ENCODE peak calls at places on chromosome 9, in nine cellular contexts. One of them, this sample, is unnamed. For H3K36me3, the result is how much of the 10 kb centered on the place peaks cover.

GRCh38 chr9:129954868-129955550 is 88.0 kb downstream of the FNBP1 start:
- DNase-seq in heart left ventricle: no peak
- DNase-seq in iPS DF 6.9: no peak
- DNase-seq in cardiac muscle cell: no peak
- DNase-seq in adipocyte: peak
- DNase-seq in GM12878: no peak
- DNase-seq in body of pancreas: no peak
- DNase-seq in upper lobe of left lung: peak
- DNase-seq in CD8-positive, alpha-beta memory T cell: no peak
- DNase-seq in this sample: no peak

GRCh38 chr9:35910613-35911488 is 1.6 kb downstream of the SPAAR start:
- DNase-seq in heart left ventricle: peak
- DNase-seq in iPS DF 6.9: no peak
- DNase-seq in cardiac muscle cell: peak
- DNase-seq in adipocyte: peak
- DNase-seq in GM12878: no peak
- DNase-seq in body of pancreas: peak
- DNase-seq in upper lobe of left lung: peak
- DNase-seq in CD8-positive, alpha-beta memory T cell: no peak
- DNase-seq in this sample: peak

GRCh38 chr9:127568618-127568970 is 43.5 kb upstream of the STXBP1 start:
- DNase-seq in heart left ventricle: no peak
- DNase-seq in iPS DF 6.9: no peak
- DNase-seq in cardiac muscle cell: no peak
- DNase-seq in adipocyte: no peak
- DNase-seq in GM12878: no peak
- DNase-seq in body of pancreas: no peak
- DNase-seq in upper lobe of left lung: no peak
- DNase-seq in CD8-positive, alpha-beta memory T cell: no peak
- DNase-seq in this sample: no peak

GRCh38 chr9:94623253-94623652 is 16.1 kb downstream of the FBP1 start:
- DNase-seq in heart left ventricle: no peak
- DNase-seq in iPS DF 6.9: no peak
- DNase-seq in cardiac muscle cell: peak
- DNase-seq in adipocyte: peak
- DNase-seq in GM12878: no peak
- DNase-seq in body of pancreas: peak
- DNase-seq in upper lobe of left lung: peak
- DNase-seq in CD8-positive, alpha-beta memory T cell: no peak
- DNase-seq in this sample: peak

GRCh38 chr9:97807681-97808080 is 45.3 kb upstream of the FOXE1 start:
- DNase-seq in heart left ventricle: no peak
- DNase-seq in iPS DF 6.9: no peak
- DNase-seq in cardiac muscle cell: no peak
- DNase-seq in adipocyte: no peak
- DNase-seq in GM12878: no peak
- DNase-seq in body of pancreas: no peak
- DNase-seq in upper lobe of left lung: no peak
- DNase-seq in CD8-positive, alpha-beta memory T cell: no peak
- DNase-seq in this sample: no peak

GRCh38 chr9:76466299-76466605 is 7.3 kb downstream of the GCNT1 start:
- DNase-seq in heart left ventricle: no peak
- DNase-seq in iPS DF 6.9: no peak
- DNase-seq in cardiac muscle cell: no peak
- DNase-seq in adipocyte: no peak
- DNase-seq in GM12878: no peak
- DNase-seq in body of pancreas: no peak
- DNase-seq in upper lobe of left lung: no peak
- DNase-seq in CD8-positive, alpha-beta memory T cell: no peak
- DNase-seq in this sample: no peak

GRCh38 chr9:129183495-129184308 is 5.6 kb upstream of the IER5L start:
- DNase-seq in heart left ventricle: no peak
- DNase-seq in iPS DF 6.9: no peak
- DNase-seq in cardiac muscle cell: no peak
- DNase-seq in adipocyte: no peak
- DNase-seq in GM12878: no peak
- DNase-seq in body of pancreas: no peak
- DNase-seq in upper lobe of left lung: no peak
- DNase-seq in CD8-positive, alpha-beta memory T cell: no peak
- DNase-seq in this sample: no peak

GRCh38 chr9:78811562-78812276 is 514.8 kb downstream of the PSAT1 start:
- DNase-seq in heart left ventricle: no peak
- DNase-seq in iPS DF 6.9: no peak
- DNase-seq in cardiac muscle cell: no peak
- DNase-seq in adipocyte: peak
- DNase-seq in GM12878: no peak
- DNase-seq in body of pancreas: no peak
- DNase-seq in upper lobe of left lung: no peak
- DNase-seq in CD8-positive, alpha-beta memory T cell: no peak
- DNase-seq in this sample: no peak

GRCh38 chr9:71036501-71036900 is 84.9 kb downstream of the TRPM3 start:
- DNase-seq in heart left ventricle: no peak
- DNase-seq in iPS DF 6.9: no peak
- DNase-seq in cardiac muscle cell: peak
- DNase-seq in adipocyte: peak
- DNase-seq in GM12878: no peak
- DNase-seq in body of pancreas: peak
- DNase-seq in upper lobe of left lung: no peak
- DNase-seq in CD8-positive, alpha-beta memory T cell: no peak
- DNase-seq in this sample: peak

GRCh38 chr9:89428901-89429890 is 68.7 kb downstream of the SEMA4D start:
- DNase-seq in heart left ventricle: no peak
- DNase-seq in iPS DF 6.9: peak
- DNase-seq in cardiac muscle cell: peak
- DNase-seq in adipocyte: no peak
- DNase-seq in GM12878: no peak
- DNase-seq in body of pancreas: no peak
- DNase-seq in upper lobe of left lung: no peak
- DNase-seq in CD8-positive, alpha-beta memory T cell: peak
- DNase-seq in this sample: peak

GRCh38 chr9:106921341-106921899 is 58.5 kb downstream of the ZNF462 start:
- DNase-seq in heart left ventricle: peak
- DNase-seq in iPS DF 6.9: no peak
- DNase-seq in cardiac muscle cell: peak
- DNase-seq in adipocyte: peak
- DNase-seq in GM12878: no peak
- DNase-seq in body of pancreas: no peak
- DNase-seq in upper lobe of left lung: peak
- DNase-seq in CD8-positive, alpha-beta memory T cell: no peak
- DNase-seq in this sample: peak

GRCh38 chr9:131447600-131447999 is 53.7 kb downstream of the PRRC2B start:
- DNase-seq in heart left ventricle: no peak
- DNase-seq in iPS DF 6.9: no peak
- DNase-seq in cardiac muscle cell: no peak
- DNase-seq in adipocyte: no peak
- DNase-seq in GM12878: no peak
- DNase-seq in body of pancreas: no peak
- DNase-seq in upper lobe of left lung: no peak
- DNase-seq in CD8-positive, alpha-beta memory T cell: no peak
- DNase-seq in this sample: no peak

GRCh38 chr9:127763918-127764384 is 14.5 kb downstream of the SH2D3C start:
- DNase-seq in heart left ventricle: peak
- DNase-seq in iPS DF 6.9: no peak
- DNase-seq in cardiac muscle cell: no peak
- DNase-seq in adipocyte: no peak
- DNase-seq in GM12878: no peak
- DNase-seq in body of pancreas: no peak
- DNase-seq in upper lobe of left lung: peak
- DNase-seq in CD8-positive, alpha-beta memory T cell: no peak
- DNase-seq in this sample: no peak

GRCh38 chr9:18437315-18438200 is 36.4 kb upstream of the ADAMTSL1 start:
- DNase-seq in heart left ventricle: peak
- DNase-seq in iPS DF 6.9: no peak
- DNase-seq in cardiac muscle cell: peak
- DNase-seq in adipocyte: peak
- DNase-seq in GM12878: no peak
- DNase-seq in body of pancreas: peak
- DNase-seq in upper lobe of left lung: peak
- DNase-seq in CD8-positive, alpha-beta memory T cell: no peak
- DNase-seq in this sample: no peak
- H3K4me3 ChIP-seq in heart left ventricle: peak
- H3K4me3 ChIP-seq in iPS DF 6.9: no peak
- H3K4me3 ChIP-seq in cardiac muscle cell: no peak
- H3K4me3 ChIP-seq in adipocyte: peak
- H3K4me3 ChIP-seq in GM12878: no peak
- H3K4me3 ChIP-seq in body of pancreas: no peak
- H3K4me3 ChIP-seq in upper lobe of left lung: peak
- H3K4me3 ChIP-seq in CD8-positive, alpha-beta memory T cell: no peak
- H3K4me3 ChIP-seq in this sample: no peak

DNA sequence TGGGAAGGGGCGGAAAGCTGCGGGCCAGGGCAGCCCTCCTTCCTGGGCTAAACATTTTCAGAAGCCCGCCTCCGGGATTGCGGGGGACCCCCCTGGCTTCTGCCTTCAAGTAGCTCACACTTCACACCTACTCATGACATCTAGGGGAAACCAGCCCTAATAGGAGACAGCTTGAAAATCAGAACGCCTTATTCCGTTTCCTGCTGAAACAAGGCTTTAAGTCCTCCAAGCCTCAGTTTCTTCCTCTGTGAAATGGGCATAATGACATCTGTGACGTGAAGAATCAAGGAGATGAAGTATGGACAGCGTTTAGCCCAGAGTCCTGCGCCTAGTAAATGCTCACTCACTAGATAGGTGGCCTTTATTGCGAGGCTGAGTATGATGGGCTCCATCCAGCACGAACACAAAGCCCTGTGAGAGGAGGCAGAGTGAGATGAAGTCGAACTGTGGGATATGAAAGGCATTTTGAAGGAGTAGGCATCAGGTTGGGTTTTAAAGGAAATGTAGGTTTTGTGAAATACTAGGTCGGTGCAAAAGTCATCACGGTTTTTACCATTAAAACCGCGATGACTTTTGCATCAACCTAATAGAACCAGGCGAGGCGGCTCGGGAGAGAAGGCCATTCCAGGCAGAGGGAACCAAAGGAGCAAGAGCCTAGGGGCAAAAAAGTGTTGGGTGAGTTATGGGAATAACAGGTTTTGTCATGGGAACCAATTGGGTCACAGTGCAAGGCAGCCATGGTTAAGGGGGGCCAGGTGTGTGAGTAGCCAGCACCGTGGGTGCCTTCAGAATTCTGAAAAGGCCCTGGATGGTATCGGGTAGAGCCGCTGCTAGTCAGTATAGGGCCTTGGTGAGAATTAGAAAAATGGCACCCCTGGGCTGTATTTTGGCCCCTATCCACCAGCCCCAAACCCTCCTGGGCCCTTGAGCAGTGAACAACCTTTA is 1.0 kb upstream of the TSC1 start:
- DNase-seq in heart left ventricle: no peak
- DNase-seq in iPS DF 6.9: no peak
- DNase-seq in cardiac muscle cell: no peak
- DNase-seq in adipocyte: no peak
- DNase-seq in GM12878: no peak
- DNase-seq in body of pancreas: no peak
- DNase-seq in upper lobe of left lung: no peak
- DNase-seq in CD8-positive, alpha-beta memory T cell: no peak
- DNase-seq in this sample: no peak
- H3K36me3 ChIP-seq in heart left ventricle: under half
- H3K36me3 ChIP-seq in iPS DF 6.9: under half
- H3K36me3 ChIP-seq in cardiac muscle cell: under half
- H3K36me3 ChIP-seq in adipocyte: under half
- H3K36me3 ChIP-seq in GM12878: under half
- H3K36me3 ChIP-seq in body of pancreas: under half
- H3K36me3 ChIP-seq in upper lobe of left lung: under half
- H3K36me3 ChIP-seq in CD8-positive, alpha-beta memory T cell: under half
- H3K36me3 ChIP-seq in this sample: under half

DNA sequence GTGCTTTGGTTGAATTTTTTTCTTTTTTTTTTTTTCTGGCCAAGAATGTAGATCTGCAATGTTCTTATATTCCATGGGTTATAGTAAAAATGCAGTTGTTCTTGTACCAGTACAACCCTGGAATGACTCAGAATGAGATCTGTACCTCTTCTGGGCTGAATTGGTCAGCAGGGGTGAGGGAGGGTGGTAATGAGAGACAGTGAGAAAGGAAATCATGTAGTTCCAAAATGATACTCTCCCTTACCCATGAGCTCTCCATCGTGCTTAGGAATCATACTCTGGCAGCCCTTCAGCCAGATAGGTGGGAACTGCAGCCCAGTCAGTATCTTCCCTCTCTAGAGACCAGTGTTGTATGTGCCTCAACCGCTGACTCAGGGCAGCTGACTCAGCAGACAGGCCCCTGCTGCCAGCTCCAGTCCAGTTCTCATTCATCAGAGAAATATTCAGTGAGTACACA is 2.1 kb upstream of the GLIS3 start:
- DNase-seq in heart left ventricle: peak
- DNase-seq in iPS DF 6.9: no peak
- DNase-seq in cardiac muscle cell: no peak
- DNase-seq in adipocyte: peak
- DNase-seq in GM12878: no peak
- DNase-seq in body of pancreas: peak
- DNase-seq in upper lobe of left lung: peak
- DNase-seq in CD8-positive, alpha-beta memory T cell: no peak
- DNase-seq in this sample: no peak
- H3K4me3 ChIP-seq in heart left ventricle: no peak
- H3K4me3 ChIP-seq in iPS DF 6.9: no peak
- H3K4me3 ChIP-seq in cardiac muscle cell: no peak
- H3K4me3 ChIP-seq in adipocyte: peak
- H3K4me3 ChIP-seq in GM12878: no peak
- H3K4me3 ChIP-seq in body of pancreas: no peak
- H3K4me3 ChIP-seq in upper lobe of left lung: no peak
- H3K4me3 ChIP-seq in CD8-positive, alpha-beta memory T cell: no peak
- H3K4me3 ChIP-seq in this sample: no peak

GRCh38 chr9:16524078-16524477 is 346.4 kb downstream of the BNC2 start:
- DNase-seq in heart left ventricle: no peak
- DNase-seq in iPS DF 6.9: no peak
- DNase-seq in cardiac muscle cell: no peak
- DNase-seq in adipocyte: no peak
- DNase-seq in GM12878: no peak
- DNase-seq in body of pancreas: no peak
- DNase-seq in upper lobe of left lung: no peak
- DNase-seq in CD8-positive, alpha-beta memory T cell: no peak
- DNase-seq in this sample: no peak
- H3K36me3 ChIP-seq in heart left ventricle: under half
- H3K36me3 ChIP-seq in iPS DF 6.9: under half
- H3K36me3 ChIP-seq in cardiac muscle cell: under half
- H3K36me3 ChIP-seq in adipocyte: under half
- H3K36me3 ChIP-seq in GM12878: under half
- H3K36me3 ChIP-seq in body of pancreas: under half
- H3K36me3 ChIP-seq in upper lobe of left lung: under half
- H3K36me3 ChIP-seq in CD8-positive, alpha-beta memory T cell: under half
- H3K36me3 ChIP-seq in this sample: under half

This sample was measured in HAP-1.